ENCODE peak calls at places on chromosomes 16 and 17, in eight cellular contexts. J is psoas muscle, L is body of pancreas, T is uterus, C is breast epithelium, H is Peyer's patch, Q is tibial nerve, S is IMR-90. B is an unnamed sample. For H3K27me3, the result is how much of the 10 kb centered on the place peaks cover.

GRCh38 chr16:75789237-75789636 is 62.9 kb upstream of the CPHXL start:
- DNase-seq in J (no peak), L (no peak), T (no peak), C (no peak), H (no peak), Q (peak), S (peak), B (no peak)

GRCh38 chr17:66678061-66678460 is 156.9 kb upstream of the CACNG5 start:
- DNase-seq in J (no peak), L (no peak), T (no peak), C (no peak), H (no peak), Q (no peak), S (no peak), B (no peak)

GRCh38 chr17:73998246-73999220 is 204.9 kb upstream of the RPL38 start:
- DNase-seq in J (no peak), L (peak), T (peak), C (peak), H (peak), Q (peak), S (no peak), B (no peak)

GRCh38 chr16:1941924-1942809 is 832 bp downstream of the MSRB1 start:
- DNase-seq in J (no peak), L (peak), T (no peak), C (no peak), H (peak), Q (no peak), S (no peak), B (no peak)

GRCh38 chr17:82930043-82930923 is 90.5 kb upstream of the ZNF750 start:
- DNase-seq in J (peak), L (peak), T (peak), C (peak), H (no peak), Q (no peak), S (no peak), B (no peak)

GRCh38 chr17:18862011-18862410 is 4.1 kb downstream of the PRPSAP2 start:
- DNase-seq in J (no peak), L (no peak), T (no peak), C (no peak), H (no peak), Q (no peak), S (no peak), B (no peak)

GRCh38 chr17:67164298-67164697 is 80.7 kb downstream of the HELZ start:
- DNase-seq in J (no peak), L (no peak), T (no peak), C (no peak), H (no peak), Q (no peak), S (no peak), B (no peak)

GRCh38 chr17:71633391-71633849 is 487.4 kb upstream of the SOX9 start:
- DNase-seq in J (no peak), L (no peak), T (no peak), C (no peak), H (no peak), Q (no peak), S (peak), B (no peak)

GRCh38 chr17:31579265-31579664 is 187.8 kb downstream of the RAB11FIP4 start:
- DNase-seq in J (no peak), L (no peak), T (no peak), C (peak), H (no peak), Q (no peak), S (peak), B (no peak)

GRCh38 chr16:929227-929669 is 41.5 kb downstream of the LMF1 start:
- DNase-seq in J (no peak), L (no peak), T (no peak), C (no peak), H (no peak), Q (no peak), S (no peak), B (no peak)

GRCh38 chr16:83205896-83206295 is 579.1 kb downstream of the CDH13 start:
- DNase-seq in J (no peak), L (no peak), T (no peak), C (no peak), H (no peak), Q (no peak), S (no peak), B (no peak)

GRCh38 chr17:28760987-28761562 is 17.3 kb downstream of the TRAF4 start:
- DNase-seq in J (peak), L (peak), T (no peak), C (peak), H (no peak), Q (peak), S (peak), B (peak)

GRCh38 chr16:81821422-81822128 is 42.5 kb downstream of the PLCG2 start:
- DNase-seq in J (no peak), L (no peak), T (no peak), C (no peak), H (peak), Q (no peak), S (no peak), B (no peak)

GRCh38 chr17:77318021-77318420 is 177.3 kb downstream of the SEC14L1 start:
- DNase-seq in J (no peak), L (no peak), T (no peak), C (no peak), H (no peak), Q (no peak), S (no peak), B (no peak)

GRCh38 chr17:17077861-17078732 is 35.8 kb downstream of the MPRIP start:
- DNase-seq in J (no peak), L (peak), T (peak), C (peak), H (no peak), Q (no peak), S (no peak), B (no peak)

GRCh38 chr17:50301891-50302584 is 27.8 kb downstream of the TMEM92 start:
- DNase-seq in J (no peak), L (no peak), T (no peak), C (no peak), H (no peak), Q (no peak), S (no peak), B (no peak)

GRCh38 chr17:36918260-36918691 is 19.0 kb upstream of the LHX1 start:
- DNase-seq in J (no peak), L (no peak), T (no peak), C (no peak), H (no peak), Q (no peak), S (peak), B (no peak)

GRCh38 chr16:49494386-49495150 is 121.0 kb downstream of the C16orf78 start:
- DNase-seq in J (no peak), L (no peak), T (peak), C (no peak), H (no peak), Q (no peak), S (no peak), B (peak)

GRCh38 chr16:68469728-68470460 is 21.6 kb upstream of the SMPD3 start:
- DNase-seq in J (no peak), L (no peak), T (no peak), C (no peak), H (peak), Q (peak), S (no peak), B (no peak)

GRCh38 chr16:603221-603620 is 13.4 kb downstream of the RAB40C start:
- DNase-seq in J (no peak), L (no peak), T (no peak), C (no peak), H (no peak), Q (no peak), S (no peak), B (no peak)

GRCh38 chr17:79325707-79326106 is 251.1 kb downstream of the ENGASE start:
- DNase-seq in J (no peak), L (no peak), T (no peak), C (no peak), H (no peak), Q (no peak), S (no peak), B (no peak)

GRCh38 chr17:27485711-27486495 is 29.7 kb downstream of the KSR1 start:
- DNase-seq in J (no peak), L (no peak), T (no peak), C (no peak), H (no peak), Q (no peak), S (no peak), B (no peak)

GRCh38 chr17:44766409-44767038 is 7.7 kb downstream of the ADAM11 start:
- DNase-seq in J (no peak), L (no peak), T (no peak), C (no peak), H (no peak), Q (no peak), S (no peak), B (peak)

GRCh38 chr17:3485481-3486068 is 9.8 kb downstream of the ASPA start:
- DNase-seq in J (no peak), L (peak), T (no peak), C (no peak), H (no peak), Q (no peak), S (no peak), B (no peak)

GRCh38 chr17:37791434-37791833 is 46.6 kb upstream of the HNF1B start:
- DNase-seq in J (no peak), L (peak), T (no peak), C (no peak), H (peak), Q (no peak), S (peak), B (no peak)

GRCh38 chr17:44607836-44608690 is 48.2 kb upstream of the MEIOC start:
- DNase-seq in J (no peak), L (no peak), T (no peak), C (no peak), H (no peak), Q (peak), S (peak), B (no peak)

GRCh38 chr16:71345031-71345430 is 13.5 kb upstream of the CALB2 start:
- DNase-seq in J (no peak), L (no peak), T (no peak), C (no peak), H (no peak), Q (no peak), S (no peak), B (no peak)

GRCh38 chr17:65956814-65957213 is 235.1 kb downstream of the CEP112 start:
- DNase-seq in J (no peak), L (no peak), T (no peak), C (no peak), H (no peak), Q (no peak), S (peak), B (no peak)

GRCh38 chr17:304461-304860 is 48.1 kb downstream of the RPH3AL start:
- DNase-seq in J (peak), L (no peak), T (peak), C (no peak), H (no peak), Q (no peak), S (no peak), B (no peak)

GRCh38 chr17:9959377-9959981 is 54.4 kb upstream of the RCVRN start:
- DNase-seq in J (peak), L (no peak), T (peak), C (peak), H (no peak), Q (peak), S (peak), B (peak)

GRCh38 chr17:9956474-9957131 is 51.5 kb upstream of the RCVRN start:
- DNase-seq in J (no peak), L (no peak), T (no peak), C (no peak), H (no peak), Q (no peak), S (no peak), B (no peak)

GRCh38 chr17:9957244-9957643 is 52.2 kb upstream of the RCVRN start:
- DNase-seq in J (no peak), L (no peak), T (no peak), C (no peak), H (no peak), Q (no peak), S (no peak), B (peak)

GRCh38 chr17:9958586-9959281 is 53.7 kb upstream of the RCVRN start:
- DNase-seq in J (no peak), L (no peak), T (no peak), C (peak), H (no peak), Q (no peak), S (no peak), B (no peak)
- H3K27ac ChIP-seq in J (no peak), L (no peak), T (no peak), C (no peak), H (no peak), Q (no peak), S (no peak), B (no peak)

DNA sequence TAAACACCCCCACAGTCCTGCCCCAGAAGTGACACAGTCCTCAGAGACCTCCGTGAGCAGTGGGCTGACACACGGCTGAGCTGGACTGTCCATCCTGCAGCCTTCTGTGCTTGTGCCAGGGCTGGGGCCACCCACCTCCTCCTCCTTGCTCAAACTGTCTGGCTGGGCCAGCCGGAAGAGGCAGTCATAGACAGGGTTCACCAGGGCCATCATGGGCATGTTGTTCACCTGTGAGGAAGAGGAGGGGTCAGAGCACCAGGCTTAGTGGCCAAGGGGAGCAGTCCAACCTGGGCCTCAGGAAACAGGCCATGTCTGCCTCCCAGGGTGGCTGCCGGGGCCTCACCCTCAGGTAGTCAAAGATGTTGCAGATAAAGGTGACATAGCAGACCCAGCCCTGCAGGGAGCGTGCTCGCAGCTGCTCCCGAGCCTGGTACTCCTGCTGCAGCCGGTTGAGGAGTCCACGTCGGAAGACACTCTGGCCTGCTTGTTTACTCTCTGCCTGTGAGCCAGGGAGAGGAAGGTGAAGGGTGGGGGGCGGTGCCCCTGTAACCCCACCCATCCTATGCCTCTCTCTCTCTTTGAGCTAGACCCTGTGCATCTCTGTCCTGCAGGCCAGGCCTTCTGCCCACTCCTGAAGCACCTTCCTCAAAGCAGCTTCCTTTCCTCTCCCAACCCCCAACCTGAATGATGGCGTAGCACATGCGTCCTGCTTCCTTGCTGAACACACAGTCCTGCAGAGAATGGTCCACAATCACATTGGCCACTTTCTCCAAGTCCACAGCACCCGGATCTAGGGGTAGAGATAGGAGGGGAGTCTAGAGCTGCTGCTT is 3.4 kb downstream of the MIF4GD start:
- DNase-seq in J (no peak), L (no peak), T (no peak), C (no peak), H (no peak), Q (no peak), S (no peak), B (no peak)
- TF ChIP-seq CTCF in J (no peak), L (no peak), T (no peak), C (no peak), H (no peak), Q (no peak), S (no peak), B (no peak)

DNA sequence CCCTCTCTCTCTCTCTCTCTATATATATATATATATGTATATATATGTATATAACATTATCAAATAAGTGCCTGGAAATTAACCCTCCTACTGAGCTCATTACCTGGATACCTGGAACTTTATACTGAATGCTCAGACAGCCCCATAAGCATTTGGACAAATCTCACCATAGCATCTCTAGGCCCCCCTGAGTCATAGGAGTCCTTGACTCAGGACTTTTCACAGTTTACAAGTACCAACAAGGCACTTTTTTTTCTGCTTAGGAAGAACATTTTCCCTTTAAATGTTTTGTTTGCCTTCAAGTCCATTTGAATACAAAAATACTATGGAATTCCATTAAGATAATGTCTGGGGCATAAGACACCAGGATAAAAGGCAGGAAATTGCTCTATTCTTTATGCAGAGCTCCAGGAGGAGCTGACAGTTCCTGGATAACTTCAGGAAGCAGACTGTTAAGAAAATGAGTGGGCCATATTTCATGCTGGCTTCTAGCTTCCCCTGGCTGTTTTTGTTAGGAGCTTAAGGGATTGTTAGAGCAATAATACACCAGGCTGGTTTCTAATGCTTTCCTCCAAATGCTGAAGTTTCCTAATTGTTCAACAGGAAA is 171.7 kb upstream of the ASIC2 start:
- DNase-seq in J (no peak), L (no peak), T (no peak), C (no peak), H (no peak), Q (no peak), S (no peak), B (no peak)
- H3K27me3 ChIP-seq in J (under half), L (under half), T (under half), C (under half), H (under half), Q (under half), S (under half), B (under half)

GRCh38 chr17:41868568-41868967 is 3.3 kb upstream of the KLHL11 start:
- DNase-seq in J (no peak), L (no peak), T (no peak), C (no peak), H (no peak), Q (no peak), S (no peak), B (no peak)
- H3K27ac ChIP-seq in J (no peak), L (no peak), T (no peak), C (no peak), H (no peak), Q (no peak), S (no peak), B (no peak)

GRCh38 chr16:19014456-19014855 is 30.7 kb downstream of the TMC7 start:
- DNase-seq in J (no peak), L (no peak), T (no peak), C (no peak), H (no peak), Q (no peak), S (no peak), B (no peak)
- TF ChIP-seq CTCF in J (no peak), L (no peak), T (no peak), C (no peak), H (no peak), Q (no peak), S (no peak), B (no peak)

GRCh38 chr17:5950871-5951270 is 119.3 kb upstream of the WSCD1 start:
- DNase-seq in J (no peak), L (no peak), T (no peak), C (no peak), H (no peak), Q (no peak), S (no peak), B (no peak)
- H3K27me3 ChIP-seq in J (under half), L (under half), T (under half), C (under half), H (under half), Q (under half), S (under half), B (under half)

DNA sequence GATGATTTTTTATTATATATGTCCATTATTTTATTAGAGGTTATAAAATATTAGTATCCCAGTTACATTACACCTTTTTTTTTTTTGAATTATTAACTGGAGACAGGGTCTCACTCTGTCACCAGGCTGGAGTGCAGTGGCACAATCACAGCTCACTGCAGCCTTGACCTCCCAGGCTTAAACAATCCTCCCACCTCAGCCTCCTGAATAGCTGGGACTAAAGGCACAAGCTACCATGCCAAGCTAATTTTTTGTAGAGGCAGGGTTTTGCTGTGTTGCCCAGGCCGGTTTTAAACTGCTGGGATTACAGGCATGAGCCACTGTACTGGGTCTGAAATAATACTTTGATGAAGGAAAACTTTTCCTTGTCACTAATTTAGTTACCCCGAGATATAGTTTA is 63.6 kb downstream of the VMP1 start:
- DNase-seq in J (no peak), L (no peak), T (no peak), C (no peak), H (no peak), Q (no peak), S (no peak), B (no peak)
- H3K27ac ChIP-seq in J (no peak), L (no peak), T (no peak), C (no peak), H (no peak), Q (no peak), S (no peak), B (no peak)

GRCh38 chr17:42389902-42390301 is 1.7 kb upstream of the STAT3 start:
- DNase-seq in J (no peak), L (no peak), T (peak), C (no peak), H (no peak), Q (no peak), S (no peak), B (no peak)
- TF ChIP-seq CTCF in J (no peak), L (no peak), T (no peak), C (no peak), H (no peak), Q (no peak), S (no peak), B (no peak)

B was measured in dorsolateral prefrontal cortex.